ENCODE peak calls at places on chromosome 2, in six cellular contexts. A is body of pancreas, F is endodermal cell, I is brain microvascular endothelial cell, P is NB4, K is left lung. V is an unnamed sample.

GRCh38 chr2:61179701-61180639 is 18.0 kb downstream of the C2orf74 start:
- DNase-seq in F (no peak), I (peak), K (no peak), P (no peak), A (peak), V (peak)

GRCh38 chr2:215635788-215636139 is 199.9 kb upstream of the FN1 start:
- DNase-seq in K (no peak), P (no peak), F (no peak), I (peak), A (no peak), V (no peak)

GRCh38 chr2:99401841-99402240 is 64.7 kb downstream of the EIF5B start:
- DNase-seq in K (no peak), P (no peak), I (no peak), A (no peak), F (no peak), V (no peak)

GRCh38 chr2:224802407-224802806 is 86.2 kb upstream of the CCDC195 start:
- DNase-seq in A (no peak), P (no peak), F (peak), I (peak), K (no peak), V (no peak)

GRCh38 chr2:3491306-3491705 is 28.0 kb downstream of the ADI1 start:
- DNase-seq in F (peak), K (no peak), P (peak), A (no peak), I (no peak), V (no peak)

GRCh38 chr2:172103471-172104292 is 982 bp upstream of the DLX2 start:
- DNase-seq in F (peak), I (peak), A (peak), P (peak), K (peak), V (no peak)

GRCh38 chr2:209181984-209182383 is 241.9 kb upstream of the MAP2 start:
- DNase-seq in P (no peak), A (no peak), K (no peak), F (no peak), I (no peak), V (no peak)

GRCh38 chr2:68749345-68749744 is 14.7 kb downstream of the ARHGAP25 start:
- DNase-seq in A (no peak), K (no peak), F (no peak), P (no peak), I (no peak), V (no peak)

GRCh38 chr2:218401834-218402370 is 2.2 kb downstream of the CTDSP1 start:
- DNase-seq in I (no peak), K (no peak), F (no peak), P (peak), A (no peak), V (no peak)

GRCh38 chr2:218404351-218405145 is 4.9 kb downstream of the CTDSP1 start:
- DNase-seq in A (no peak), P (peak), K (no peak), F (no peak), I (no peak), V (peak)

GRCh38 chr2:218403810-218404209 is 4.1 kb downstream of the CTDSP1 start:
- DNase-seq in P (no peak), A (no peak), F (no peak), I (no peak), K (no peak), V (no peak)

GRCh38 chr2:218402491-218402901 is 2.8 kb downstream of the CTDSP1 start:
- DNase-seq in A (no peak), K (no peak), P (peak), F (no peak), I (no peak), V (no peak)

DNA sequence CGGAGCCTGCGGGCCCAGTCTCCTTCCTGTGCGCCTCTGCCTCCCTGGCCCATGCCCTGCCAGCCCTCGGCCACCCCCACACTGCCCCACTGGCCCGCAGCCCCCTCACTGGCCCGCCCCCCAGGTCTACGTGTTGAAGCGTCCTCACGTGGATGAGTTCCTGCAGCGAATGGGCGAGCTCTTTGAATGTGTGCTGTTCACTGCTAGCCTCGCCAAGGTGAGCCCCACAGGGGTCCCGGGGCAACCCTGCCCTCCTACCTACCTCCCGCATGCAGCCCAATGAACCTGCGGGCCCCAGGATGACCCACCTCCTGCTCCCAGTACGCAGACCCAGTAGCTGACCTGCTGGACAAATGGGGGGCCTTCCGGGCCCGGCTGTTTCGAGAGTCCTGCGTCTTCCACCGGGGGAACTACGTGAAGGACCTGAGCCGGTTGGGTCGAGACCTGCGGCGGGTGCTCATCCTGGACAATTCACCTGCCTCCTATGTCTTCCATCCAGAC is 3.3 kb downstream of the CTDSP1 start:
- DNase-seq in A (no peak), P (no peak), F (no peak), K (no peak), I (no peak), V (no peak)
- H3K4me3 ChIP-seq in A (no peak), P (no peak), F (no peak), K (no peak), I (no peak), V (no peak)

DNA sequence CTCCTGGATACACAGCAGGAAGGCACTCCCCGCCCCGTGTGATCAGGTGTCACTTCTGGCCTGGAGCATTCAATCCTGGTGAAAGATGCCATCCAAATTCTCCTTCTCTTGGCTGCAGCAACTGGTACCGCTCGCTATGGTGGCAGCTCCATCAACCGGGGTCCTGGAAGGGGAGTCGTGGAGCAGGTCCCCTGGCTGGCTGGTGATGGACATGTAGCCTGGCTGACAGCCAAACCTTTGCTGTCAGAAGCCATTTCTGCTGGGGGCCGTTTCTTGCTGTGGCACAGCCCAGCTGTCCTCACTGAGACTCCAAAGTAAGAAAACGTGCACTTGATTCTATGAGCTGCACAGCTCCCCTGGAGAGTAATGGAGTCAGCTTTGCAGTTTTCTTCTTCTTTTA is 7.1 kb upstream of the CYS1 start:
- DNase-seq in F (no peak), K (no peak), A (peak), P (no peak), I (no peak), V (no peak)
- TF ChIP-seq CTCF in F (no peak), K (no peak), A (no peak), P (no peak), I (no peak), V (no peak)

DNA sequence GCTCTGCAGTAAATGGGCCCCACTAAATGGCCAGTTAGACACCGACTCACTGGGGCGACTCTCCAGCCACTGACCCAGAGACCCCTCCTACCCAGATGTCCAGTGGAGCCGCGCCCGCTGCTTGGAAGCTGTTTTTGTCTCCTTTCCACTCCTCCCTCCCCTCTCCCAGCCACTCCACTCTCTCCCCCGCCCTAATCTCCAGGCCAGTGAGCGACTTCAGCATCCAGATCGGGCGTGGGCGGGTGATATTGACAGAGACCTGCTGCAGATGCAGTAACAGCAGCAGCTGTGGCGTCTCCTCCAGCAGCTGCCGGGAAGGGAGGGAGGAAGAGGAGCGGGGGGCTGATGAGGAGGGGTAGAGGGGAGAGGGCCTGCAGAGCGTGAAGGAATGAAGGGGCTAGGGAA is at the start of gene SCN7A:
- DNase-seq in I (peak), K (peak), F (peak), A (peak), P (no peak), V (no peak)
- H3K4me3 ChIP-seq in I (peak), K (peak), F (peak), A (no peak), P (no peak), V (no peak)

GRCh38 chr2:81328968-81329367 is 1024.4 kb upstream of the LRRTM1 start:
- DNase-seq in K (no peak), F (no peak), P (no peak), I (no peak), A (no peak), V (no peak)

GRCh38 chr2:81327916-81328315 is 1023.4 kb upstream of the LRRTM1 start:
- DNase-seq in K (no peak), A (no peak), F (no peak), I (no peak), P (no peak), V (no peak)

GRCh38 chr2:81324046-81324445 is 1019.5 kb upstream of the LRRTM1 start:
- DNase-seq in F (peak), A (no peak), P (peak), I (no peak), K (no peak), V (no peak)
- TF ChIP-seq CTCF in F (peak), A (no peak), P (peak), I (peak), K (no peak), V (no peak)

DNA sequence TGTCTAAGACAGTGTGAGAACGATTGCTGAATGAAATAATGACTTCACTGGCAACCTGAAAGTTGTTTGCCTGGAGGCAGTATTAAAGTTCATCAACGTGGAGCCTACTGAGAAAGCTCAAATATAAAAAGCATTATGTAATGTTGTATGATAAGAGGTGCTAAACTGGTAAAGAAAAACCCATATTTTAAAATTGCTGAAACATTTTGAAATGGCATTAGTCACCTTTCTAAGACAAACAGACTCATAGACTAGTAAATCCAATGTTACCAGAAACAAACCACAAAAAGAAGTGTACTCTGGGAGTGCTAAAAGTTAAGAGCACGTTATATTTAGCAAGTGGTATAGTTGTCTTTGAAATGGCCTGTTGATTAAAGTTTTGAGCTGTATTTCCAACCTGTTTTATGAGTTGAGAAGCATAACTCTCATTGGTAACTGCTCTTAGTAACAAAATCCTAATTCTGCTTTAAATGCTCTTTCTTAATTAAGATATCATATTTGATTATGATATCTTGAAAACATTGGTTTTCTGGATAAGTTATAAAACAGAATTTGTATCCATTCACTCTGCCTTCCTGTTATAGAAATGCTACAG is 62.7 kb downstream of the CYP1B1 start:
- DNase-seq in K (no peak), F (no peak), P (peak), A (no peak), I (no peak), V (no peak)
- H3K4me3 ChIP-seq in K (no peak), F (no peak), P (no peak), A (no peak), I (no peak), V (no peak)

DNA sequence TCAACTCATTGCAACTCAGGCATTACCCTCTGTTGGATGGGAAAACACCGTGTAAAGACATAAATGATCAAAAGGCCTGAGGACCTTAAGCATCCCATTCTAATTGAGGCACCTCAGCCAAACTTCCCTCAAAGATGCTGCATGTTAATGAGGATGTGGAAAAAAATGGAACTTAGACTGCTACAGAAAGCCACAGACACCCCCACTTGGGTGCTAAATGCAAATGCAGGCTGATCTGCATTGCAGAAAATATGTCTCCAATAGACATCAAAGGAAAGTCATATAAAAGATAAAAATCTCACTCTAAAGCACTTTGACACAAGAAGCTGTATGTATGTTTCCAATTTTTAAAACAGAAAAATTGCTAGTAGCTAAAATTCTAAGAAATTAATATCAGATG is 504.7 kb downstream of the KCNJ3 start:
- DNase-seq in I (no peak), F (no peak), A (no peak), K (no peak), P (peak), V (no peak)
- TF ChIP-seq CTCF in I (no peak), F (no peak), A (no peak), K (no peak), P (no peak), V (no peak)

DNA sequence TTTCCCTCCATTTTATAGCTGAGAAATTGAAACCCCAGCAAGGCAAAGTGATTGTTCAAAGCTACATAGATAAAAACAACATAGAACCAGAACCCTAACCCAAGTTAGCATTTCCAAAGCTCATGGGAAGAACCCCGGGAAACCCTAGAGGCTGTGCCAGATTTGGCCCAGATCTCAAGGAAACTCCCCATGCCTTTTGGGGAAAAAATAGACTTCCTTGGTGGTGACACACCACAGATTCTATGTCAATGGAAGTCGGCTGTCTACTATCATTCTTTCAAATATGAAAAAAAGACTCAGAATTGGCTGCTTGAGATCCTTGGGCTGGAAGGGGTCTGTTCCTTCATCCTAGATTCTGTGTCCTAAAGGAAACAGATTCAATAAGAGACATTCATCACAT is 8.4 kb downstream of the COL6A3 start:
- DNase-seq in F (no peak), I (no peak), P (no peak), A (no peak), K (no peak), V (no peak)
- H3K4me3 ChIP-seq in F (no peak), I (no peak), P (no peak), A (no peak), K (no peak), V (no peak)